ENCODE peak calls at places on chromosome 22, in five cellular contexts. U, K, W, M and X are unnamed samples.

GRCh38 chr22:18987765-18988164 is 51.7 kb upstream of the PRODH start:
- DNase-seq in U (peak), K (peak), W (peak), M (no peak), X (no peak)

GRCh38 chr22:45317551-45318167 is 7.9 kb downstream of the FAM118A start:
- DNase-seq in U (peak), K (no peak), W (peak), M (peak), X (no peak)

GRCh38 chr22:44392446-44392921 is 79.7 kb upstream of the SHISAL1 start:
- DNase-seq in U (no peak), K (no peak), W (no peak), M (peak), X (no peak)

GRCh38 chr22:39349967-39350802 is at the start of gene SYNGR1:
- DNase-seq in U (no peak), K (no peak), W (peak), M (peak), X (no peak)

GRCh38 chr22:43541462-43542407 is 129.9 kb downstream of the MPPED1 start:
- DNase-seq in U (no peak), K (no peak), W (no peak), M (no peak), X (no peak)

GRCh38 chr22:20497426-20497825 is 1.8 kb upstream of the KLHL22 start:
- DNase-seq in U (no peak), K (no peak), W (no peak), M (no peak), X (no peak)

GRCh38 chr22:21631025-21631424 is 1.2 kb upstream of the YDJC start:
- DNase-seq in U (no peak), K (no peak), W (no peak), M (no peak), X (no peak)

GRCh38 chr22:36277482-36278291 is 24.8 kb downstream of the APOL1 start:
- DNase-seq in U (peak), K (peak), W (peak), M (peak), X (no peak)

GRCh38 chr22:17115311-17115710 is 5.8 kb downstream of the TMEM121B start:
- DNase-seq in U (peak), K (no peak), W (no peak), M (no peak), X (no peak)

GRCh38 chr22:41398921-41399320 is 17.2 kb downstream of the TEF start:
- DNase-seq in U (no peak), K (no peak), W (no peak), M (no peak), X (no peak)

GRCh38 chr22:38655532-38656255 is 498 bp downstream of the FAM227A start:
- DNase-seq in U (peak), K (no peak), W (no peak), M (no peak), X (peak)